ENCODE peak calls at places on chromosomes 12 and 14, in five cellular contexts. F, C, Y, I and V are unnamed samples.
A peak's percentile ranks its signal among the peaks of the same experiment; 100 is the strongest.

GRCh38 chr14:96629558-96630222 is 127.5 kb downstream of the PAPOLA start:
- DNase-seq in I (no peak), C (peak; percentile 16), F (peak; percentile 19), Y (no peak), V (no peak)

GRCh38 chr14:32408018-32408417 is 78.9 kb downstream of the AKAP6 start:
- DNase-seq in I (peak; percentile 54), C (no peak), Y (no peak), F (no peak), V (no peak)

GRCh38 chr12:110885152-110885840 is 35.1 kb downstream of the MYL2 start:
- DNase-seq in Y (peak; percentile 71), C (no peak), I (no peak), F (no peak), V (no peak)

GRCh38 chr12:2378835-2379330 is 326.1 kb downstream of the CACNA1C start:
- DNase-seq in F (no peak), I (no peak), C (no peak), Y (no peak), V (no peak)

GRCh38 chr12:94815450-94815849 is 165.1 kb upstream of the TMCC3 start:
- DNase-seq in C (no peak), I (no peak), Y (no peak), F (no peak), V (no peak)

GRCh38 chr14:100838493-100839440 is 12.8 kb downstream of the MEG3 start:
- DNase-seq in Y (no peak), F (no peak), I (peak; percentile 48), C (no peak), V (peak; percentile 26)

GRCh38 chr14:101551729-101552595 is 9.3 kb upstream of the DIO3 start:
- DNase-seq in I (no peak), F (no peak), C (no peak), Y (no peak), V (no peak)

GRCh38 chr12:103462675-103463074 is 33.1 kb downstream of the C12orf42 start:
- DNase-seq in C (no peak), I (no peak), Y (no peak), F (no peak), V (no peak)

GRCh38 chr12:12561305-12562015 is 1.2 kb downstream of the DUSP16 start:
- DNase-seq in F (peak; percentile 68), Y (peak; percentile 68), C (peak; percentile 72), I (peak; percentile 56), V (peak; percentile 32)

GRCh38 chr12:125983094-125983783 is 918.0 kb downstream of the AACS start:
- DNase-seq in I (peak; percentile 79), C (no peak), Y (peak; percentile 59), F (peak; percentile 94), V (peak; percentile 11)

GRCh38 chr12:96218989-96219678 is 25.0 kb downstream of the ELK3 start:
- DNase-seq in Y (peak; percentile 88), C (peak; percentile 44), F (no peak), I (no peak), V (no peak)

GRCh38 chr14:97602438-97603117 is 805.4 kb downstream of the VRK1 start:
- DNase-seq in C (no peak), Y (no peak), I (no peak), F (no peak), V (no peak)

GRCh38 chr12:53623986-53624385 is 2.2 kb downstream of the ATF7 start:
- DNase-seq in I (peak; percentile 69), C (no peak), Y (peak; percentile 10), F (no peak), V (peak; percentile 29)

GRCh38 chr12:124369901-124370378 is 75.0 kb downstream of the RFLNA start:
- DNase-seq in C (peak; percentile 84), I (no peak), F (no peak), Y (no peak), V (no peak)

GRCh38 chr14:22297376-22297775 is 291.6 kb downstream of the DAD1 start:
- DNase-seq in F (no peak), I (no peak), Y (no peak), C (no peak), V (no peak)

GRCh38 chr14:58639842-58640484 is 2.2 kb downstream of the DACT1 start:
- DNase-seq in Y (peak; percentile 69), I (peak; percentile 87), F (no peak), C (peak; percentile 64), V (peak; percentile 92)

GRCh38 chr14:77290705-77291104 is 19.7 kb upstream of the NGB start:
- DNase-seq in C (no peak), F (no peak), Y (peak; percentile 34), I (peak; percentile 63), V (no peak)

GRCh38 chr12:54689984-54690383 is 41.8 kb upstream of the DCD start:
- DNase-seq in I (no peak), C (no peak), F (no peak), Y (peak; percentile 16), V (no peak)

GRCh38 chr14:30692669-30693068 is 70.5 kb downstream of the SCFD1 start:
- DNase-seq in C (no peak), I (no peak), F (no peak), Y (no peak), V (no peak)

DNA sequence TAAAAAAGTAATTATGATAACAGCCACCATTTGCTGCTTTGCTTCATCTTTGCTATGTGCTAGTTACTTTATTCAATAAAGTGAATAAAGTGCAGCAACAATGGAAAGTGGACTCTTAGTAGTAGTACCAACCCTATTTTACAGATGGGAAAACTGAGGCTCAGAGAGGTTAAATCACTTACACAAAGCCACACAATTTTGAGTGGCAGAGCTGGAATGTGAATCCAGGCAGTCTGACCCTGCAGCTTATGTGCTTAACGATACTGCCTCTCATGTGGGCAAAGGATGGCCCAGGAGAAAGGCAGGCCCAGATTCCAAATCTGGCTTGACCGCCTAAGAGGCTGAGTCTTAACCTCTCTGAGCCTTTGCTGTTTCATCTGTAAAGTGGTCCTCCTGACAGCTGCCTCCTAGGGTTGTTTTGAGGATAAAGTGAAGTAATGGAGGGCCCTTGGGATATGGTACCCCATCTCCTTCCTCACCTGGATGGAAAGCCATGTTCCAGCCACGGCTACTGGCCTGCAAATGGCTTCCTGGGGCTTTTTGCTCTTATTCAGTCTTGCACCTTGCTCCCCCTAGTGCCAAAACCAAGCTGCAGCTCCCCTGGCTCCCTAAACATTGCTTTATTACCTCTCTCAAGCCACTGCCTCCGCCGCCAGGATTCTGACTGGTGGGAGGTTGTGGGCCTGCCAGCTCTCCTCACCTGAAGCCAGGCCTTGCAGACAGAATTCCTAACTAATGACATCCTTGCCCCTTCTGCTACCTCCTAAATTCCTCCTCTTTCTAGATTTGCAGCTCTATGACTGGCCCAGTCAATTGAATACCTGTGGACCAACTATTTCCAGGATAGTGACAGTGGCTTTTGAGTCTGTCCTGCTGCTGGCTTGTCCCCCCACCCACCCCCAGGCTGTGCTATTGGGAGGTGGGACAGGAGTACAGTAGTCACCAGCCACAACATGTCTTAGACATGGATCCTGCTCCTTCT is 283.3 kb upstream of the PWP1 start:
- DNase-seq in Y (peak; percentile 83), F (peak; percentile 79), I (peak; percentile 65), C (no peak), V (peak; percentile 75)
- TF ChIP-seq CTCF in Y (peak; percentile 85), F (peak; percentile 73), I (peak; percentile 66), C (peak; percentile 52), V (peak; percentile 72)

DNA sequence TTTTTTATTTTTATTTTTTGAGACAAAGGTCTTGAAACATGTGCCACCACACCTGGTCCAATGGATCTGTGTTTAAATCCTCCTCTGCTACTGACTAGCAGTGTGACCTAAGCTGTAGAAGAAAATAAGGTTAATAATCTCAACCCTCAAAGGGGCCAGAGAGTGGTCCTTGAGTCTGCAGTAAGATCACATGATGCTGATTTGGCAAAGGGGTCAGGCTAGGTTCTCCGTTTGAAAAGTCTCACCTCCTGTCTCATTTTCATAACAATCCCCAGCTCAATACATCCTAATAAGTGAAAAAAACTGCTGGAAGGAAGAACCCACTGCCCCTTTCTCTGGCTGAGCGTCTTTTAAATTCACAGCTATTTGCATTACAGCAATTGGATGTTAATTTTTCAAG is 8.0 kb upstream of the TEP1 start:
- DNase-seq in I (no peak), Y (no peak), C (no peak), F (no peak), V (no peak)
- H3K4me3 ChIP-seq in I (no peak overlapping the region), Y (no peak overlapping the region), C (no peak overlapping the region), F (no peak overlapping the region), V (no peak overlapping the region)

GRCh38 chr12:127145543-127145928 is 1121.4 kb upstream of the TMEM132C start:
- DNase-seq in F (no peak), Y (no peak), I (no peak), C (no peak), V (no peak)
- TF ChIP-seq CTCF in F (no peak), Y (no peak), I (no peak), C (no peak), V (no peak)

DNA sequence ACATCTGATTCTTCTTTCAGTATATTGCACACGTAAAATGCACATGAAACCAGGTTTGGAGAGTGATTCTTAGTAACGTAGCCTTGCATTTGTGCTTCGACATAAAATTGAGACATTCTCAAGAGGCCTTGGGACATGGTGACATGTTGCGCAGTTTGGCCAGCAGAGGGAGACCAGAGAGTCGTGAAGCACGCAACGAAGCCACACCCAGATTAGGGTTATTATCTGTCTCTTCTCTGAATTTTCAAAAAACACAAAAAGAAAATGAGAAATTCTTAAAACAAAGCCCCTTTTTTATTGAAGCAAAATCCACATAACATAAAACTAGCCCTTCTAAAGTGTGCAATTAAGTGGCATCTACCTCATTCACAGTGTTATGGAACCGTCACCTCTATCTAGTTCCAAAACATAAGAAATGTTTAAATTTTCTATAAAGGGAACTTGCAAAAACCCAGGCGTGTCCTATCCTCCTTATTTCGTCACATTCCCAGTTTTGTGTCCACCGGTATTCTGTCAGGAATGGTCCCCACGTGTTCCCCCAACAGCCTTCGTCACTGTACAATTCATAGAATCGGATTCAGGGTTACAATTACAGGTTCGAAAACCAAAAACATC is 108.8 kb upstream of the ATF7IP start:
- DNase-seq in I (peak; percentile 78), F (peak; percentile 62), Y (peak; percentile 84), C (peak; percentile 90), V (peak; percentile 79)
- H3K4me3 ChIP-seq in I (no peak overlapping the region), F (no peak overlapping the region), Y (no peak overlapping the region), C (no peak overlapping the region), V (no peak overlapping the region)

GRCh38 chr12:112855375-112855774 is 51.4 kb upstream of the OAS1 start:
- DNase-seq in C (no peak), I (no peak), F (no peak), Y (peak; percentile 28), V (no peak)
- TF ChIP-seq CTCF in C (no peak), I (no peak), F (no peak), Y (peak; percentile 48), V (no peak)

DNA sequence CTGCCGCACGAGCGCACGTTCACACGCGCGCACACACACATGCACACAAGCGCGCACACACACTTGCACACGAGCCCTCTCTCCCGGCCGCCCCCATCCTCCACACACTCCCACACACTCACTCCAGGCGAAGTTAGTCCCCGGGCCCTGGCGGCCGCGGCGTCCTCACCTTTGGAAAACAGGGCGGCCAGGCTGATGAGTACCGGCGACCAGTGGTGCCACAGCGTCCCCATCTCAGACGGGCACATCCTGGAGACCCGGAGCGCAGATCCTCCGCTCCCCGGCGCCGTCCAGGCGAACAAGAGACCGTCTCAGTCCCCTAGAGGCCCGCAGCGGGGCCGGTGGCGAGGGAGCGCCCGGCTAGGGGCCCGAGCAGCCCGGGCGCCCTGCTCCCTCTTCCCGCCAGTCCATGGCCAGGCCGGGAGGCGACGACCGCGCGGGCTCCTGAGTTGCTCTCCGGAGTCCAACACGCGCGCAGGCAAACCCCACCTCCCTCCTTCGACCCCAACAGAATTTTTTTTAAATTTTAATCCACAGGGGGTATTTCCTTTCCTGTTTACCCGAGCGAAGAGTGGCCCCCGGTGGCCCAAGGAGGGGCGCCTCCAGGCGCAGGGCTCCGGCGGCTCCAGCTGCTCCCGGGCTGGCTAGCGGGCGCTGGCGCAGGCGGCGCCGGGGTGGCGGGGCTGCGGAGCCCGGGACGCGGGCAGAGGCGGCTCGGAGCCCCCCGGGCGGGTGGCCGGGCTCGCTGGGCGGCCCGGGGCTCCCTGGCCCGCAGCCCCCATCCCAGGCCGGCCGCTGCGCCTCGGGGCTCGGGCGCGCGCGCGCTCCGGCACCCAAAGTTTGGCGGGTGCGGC is 506 bp downstream of the TMEM132D start:
- DNase-seq in Y (no peak), F (peak; percentile 73), C (no peak), I (peak; percentile 28), V (no peak)
- H3K4me3 ChIP-seq in Y (no peak overlapping the region), F (peak overlapping the region; percentile 62), C (no peak overlapping the region), I (no peak overlapping the region), V (peak overlapping the region; percentile 31)